ENCODE peak calls at places on chromosomes 16 and 17, in seven cellular contexts. W is colonic mucosa; B is body of pancreas; T is thoracic aorta; U is CD8-positive, alpha-beta T cell; C is dorsolateral prefrontal cortex; K is SJSA1. F is an unnamed sample.

GRCh38 chr16:55294129-55294528 is 29.9 kb upstream of the IRX6 start:
- DNase-seq in W (no peak), B (no peak), T (no peak), U (no peak), C (no peak), K (no peak), F (no peak)

GRCh38 chr16:53809088-53809951 is 105.4 kb downstream of the FTO start:
- DNase-seq in W (no peak), B (no peak), T (no peak), U (no peak), C (no peak), K (peak; percentile 37), F (no peak)

GRCh38 chr16:50004239-50004638 is 20.8 kb upstream of the CNEP1R1 start:
- DNase-seq in W (no peak), B (no peak), T (no peak), U (no peak), C (no peak), K (no peak), F (no peak)

GRCh38 chr16:89017956-89018604 is 41.1 kb upstream of the CBFA2T3 start:
- DNase-seq in W (no peak), B (no peak), T (no peak), U (no peak), C (no peak), K (no peak), F (no peak)

GRCh38 chr17:27506348-27507218 is 50.3 kb downstream of the KSR1 start:
- DNase-seq in W (no peak), B (no peak), T (no peak), U (no peak), C (no peak), K (no peak), F (peak; percentile 85)

GRCh38 chr16:28186752-28187151 is 25.0 kb downstream of the XPO6 start:
- DNase-seq in W (no peak), B (no peak), T (no peak), U (no peak), C (no peak), K (peak; percentile 51), F (no peak)

GRCh38 chr17:2373179-2373578 is 27.7 kb downstream of the MNT start:
- DNase-seq in W (no peak), B (no peak), T (no peak), U (no peak), C (no peak), K (no peak), F (no peak)

GRCh38 chr17:59897090-59897489 is 4.2 kb downstream of the RPS6KB1 start:
- DNase-seq in W (no peak), B (no peak), T (no peak), U (no peak), C (no peak), K (no peak), F (no peak)

GRCh38 chr16:88877564-88878289 is 11.3 kb upstream of the PABPN1L start:
- DNase-seq in W (no peak), B (no peak), T (no peak), U (no peak), C (no peak), K (no peak), F (no peak)

GRCh38 chr17:76716146-76716833 is 5.5 kb upstream of the MXRA7 start:
- DNase-seq in W (no peak), B (no peak), T (no peak), U (peak; percentile 56), C (peak; percentile 30), K (peak; percentile 82), F (no peak)

GRCh38 chr16:85494315-85494714 is 118.8 kb upstream of the GSE1 start:
- DNase-seq in W (no peak), B (no peak), T (no peak), U (no peak), C (no peak), K (no peak), F (no peak)

GRCh38 chr16:21656795-21657768 is 4.7 kb upstream of the IGSF6 start:
- DNase-seq in W (peak; percentile 38), B (no peak), T (no peak), U (peak; percentile 22), C (no peak), K (peak; percentile 41), F (peak; percentile 74)

GRCh38 chr17:7443499-7444485 is 1.1 kb upstream of the CHRNB1 start:
- DNase-seq in W (no peak), B (no peak), T (no peak), U (no peak), C (no peak), K (no peak), F (no peak)

GRCh38 chr16:56189990-56190902 is 1.0 kb upstream of the GNAO1 start:
- DNase-seq in W (no peak), B (no peak), T (no peak), U (no peak), C (no peak), K (peak; percentile 72), F (peak; percentile 51)

GRCh38 chr17:40362696-40363479 is 1.6 kb downstream of the GJD3 start:
- DNase-seq in W (peak; percentile 81), B (peak; percentile 76), T (no peak), U (peak; percentile 62), C (no peak), K (peak; percentile 57), F (peak; percentile 96)

GRCh38 chr16:27432600-27432957 is 30.6 kb downstream of the IL21R start:
- DNase-seq in W (no peak), B (no peak), T (no peak), U (no peak), C (no peak), K (no peak), F (no peak)

GRCh38 chr17:40540448-40540847 is 24.8 kb downstream of the CCR7 start:
- DNase-seq in W (no peak), B (no peak), T (no peak), U (no peak), C (no peak), K (no peak), F (no peak)

GRCh38 chr16:78792952-78793351 is 693.5 kb downstream of the WWOX start:
- DNase-seq in W (no peak), B (no peak), T (no peak), U (no peak), C (no peak), K (no peak), F (no peak)
- H3K27me3 ChIP-seq in W (no peaks in the 10 kb centered on the region), B (no peaks in the 10 kb centered on the region), T (no peaks in the 10 kb centered on the region), U (no peaks in the 10 kb centered on the region), C (no peaks in the 10 kb centered on the region), K (no peaks in the 10 kb centered on the region), F (no peaks in the 10 kb centered on the region)

DNA sequence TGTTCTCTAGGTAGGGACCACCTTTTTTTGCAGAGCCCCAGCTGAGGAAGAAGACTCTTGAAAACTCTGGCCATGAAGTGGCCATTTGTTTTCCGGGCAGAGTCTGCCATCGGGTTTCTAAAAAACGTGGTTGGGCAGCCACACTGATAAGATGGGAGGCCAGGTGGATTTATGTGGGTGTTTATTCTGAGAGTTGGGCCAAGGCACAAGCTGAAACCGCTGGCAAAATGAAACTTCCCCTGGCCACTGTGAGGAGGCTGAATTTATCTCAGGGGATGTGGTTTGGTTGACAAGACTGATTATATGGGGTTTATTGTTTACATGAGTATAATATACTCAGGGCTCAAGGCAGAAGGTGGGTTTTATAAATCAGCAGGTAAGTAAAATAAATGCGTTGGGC is 421.8 kb downstream of the UTP18 start:
- DNase-seq in W (no peak), B (no peak), T (no peak), U (no peak), C (no peak), K (no peak), F (no peak)
- H3K27me3 ChIP-seq in W (no peaks in the 10 kb centered on the region), B (no peaks in the 10 kb centered on the region), T (no peaks in the 10 kb centered on the region), U (no peaks in the 10 kb centered on the region), C (no peaks in the 10 kb centered on the region), K (peaks cover 8% of the 10 kb centered on the region), F (no peaks in the 10 kb centered on the region)

GRCh38 chr17:74579910-74580309 is 12.2 kb downstream of the CD300LD start:
- DNase-seq in W (no peak), B (no peak), T (no peak), U (no peak), C (no peak), K (no peak), F (no peak)

GRCh38 chr17:74571894-74572293 is 4.6 kb upstream of the CD300H start:
- DNase-seq in W (no peak), B (no peak), T (no peak), U (no peak), C (no peak), K (no peak), F (no peak)

GRCh38 chr17:74569392-74570003 is 2.2 kb upstream of the CD300H start:
- DNase-seq in W (peak; percentile 32), B (peak; percentile 15), T (peak; percentile 35), U (no peak), C (peak; percentile 45), K (peak; percentile 69), F (no peak)

GRCh38 chr17:74573169-74573568 is 5.9 kb upstream of the CD300H start:
- DNase-seq in W (no peak), B (no peak), T (no peak), U (no peak), C (no peak), K (no peak), F (no peak)

DNA sequence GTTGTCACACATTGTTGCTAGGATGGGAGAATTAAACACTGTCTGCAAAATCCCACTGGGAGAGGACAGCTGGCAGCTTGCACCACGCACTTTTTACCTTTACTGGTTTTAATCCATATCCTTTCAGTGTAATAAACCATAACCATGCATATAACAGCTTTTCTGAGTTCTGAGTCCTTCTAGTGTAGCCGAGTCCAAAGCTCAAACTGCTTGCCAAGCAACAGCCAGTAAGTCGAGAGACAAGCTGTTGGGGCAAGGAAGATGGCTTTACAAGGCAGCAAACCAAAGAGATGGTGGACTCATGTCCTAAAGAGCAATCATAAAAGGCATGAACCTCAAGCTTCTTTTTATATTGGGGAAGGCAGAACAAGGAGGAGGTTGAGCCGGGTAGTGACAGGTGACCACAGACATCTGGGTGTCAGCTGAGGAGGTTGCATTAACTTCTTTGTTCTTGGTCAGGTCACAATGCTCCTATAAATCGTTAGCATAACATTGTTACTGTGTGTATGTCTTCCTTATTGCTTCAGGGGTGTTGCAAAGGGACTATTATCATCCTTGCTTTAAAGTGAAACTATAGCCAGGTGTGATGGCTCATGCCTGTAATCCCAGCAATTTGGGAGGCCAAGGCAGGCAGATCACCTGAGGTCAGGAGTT is 7.3 kb upstream of the CD300H start:
- DNase-seq in W (no peak), B (no peak), T (no peak), U (no peak), C (no peak), K (no peak), F (no peak)
- H3K27me3 ChIP-seq in W (no peaks in the 10 kb centered on the region), B (no peaks in the 10 kb centered on the region), T (no peaks in the 10 kb centered on the region), U (no peaks in the 10 kb centered on the region), C (no peaks in the 10 kb centered on the region), K (peaks cover 12% of the 10 kb centered on the region), F (no peaks in the 10 kb centered on the region)

DNA sequence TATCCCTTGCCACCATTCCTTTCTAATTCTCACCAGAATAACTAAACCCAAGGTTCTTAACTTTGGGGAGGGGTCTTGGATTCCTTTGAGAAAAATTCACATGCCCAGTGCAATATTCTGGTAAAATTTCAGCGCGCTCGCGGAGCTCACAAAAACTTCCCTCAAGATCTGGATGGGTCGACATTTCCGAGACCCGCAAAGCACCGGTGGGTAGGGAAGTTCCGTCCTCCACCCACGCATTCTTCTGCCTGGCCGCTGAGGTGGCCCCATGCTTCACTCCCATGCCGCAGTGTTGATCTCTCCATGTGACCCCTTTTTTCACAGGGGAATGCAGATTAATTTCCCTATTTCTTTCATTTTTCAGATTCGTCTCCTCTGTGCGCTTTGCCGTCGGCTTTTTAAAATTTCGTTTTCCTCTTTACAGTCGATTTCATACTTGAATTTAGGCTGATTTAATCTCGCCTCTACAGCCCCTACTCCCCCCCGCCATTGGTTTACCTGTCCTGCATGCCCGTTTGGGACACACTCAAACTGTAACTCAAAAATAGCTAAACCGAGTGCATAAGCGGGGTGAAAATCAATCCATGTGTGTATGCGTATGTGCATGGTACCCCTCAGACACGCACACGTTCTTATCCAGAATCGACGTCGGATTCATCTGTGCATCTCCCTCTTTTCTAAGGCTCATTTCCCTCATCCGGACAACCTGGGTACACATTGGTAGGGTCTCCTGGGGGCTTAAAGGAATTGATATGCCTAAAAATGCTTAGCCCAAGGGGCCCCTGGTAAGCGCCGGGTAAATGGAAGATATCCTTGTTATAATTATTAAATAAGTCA is 1.4 kb upstream of the SP6 start:
- DNase-seq in W (no peak), B (no peak), T (no peak), U (no peak), C (no peak), K (peak; percentile 28), F (no peak)
- H3K27me3 ChIP-seq in W (peaks cover 39% of the 10 kb centered on the region), B (no peaks in the 10 kb centered on the region), T (peaks cover 30% of the 10 kb centered on the region), U (peaks cover 50% of the 10 kb centered on the region), C (peaks cover 93% of the 10 kb centered on the region), K (peaks cover 89% of the 10 kb centered on the region), F (peaks cover 92% of the 10 kb centered on the region)